ENCODE peak calls at places on chromosomes 7 and 10, in four cellular contexts. Y is endothelial cell of umbilical vein, N is thyroid gland, R is IMR-90. P is an unnamed sample.

GRCh38 chr7:636396-636795 is 90.1 kb upstream of the DNAAF5 start:
- DNase-seq in Y (no peak), N (no peak), R (no peak), P (no peak)

GRCh38 chr7:47556511-47557180 is 25.3 kb downstream of the TNS3 start:
- DNase-seq in Y (no peak), N (no peak), R (no peak), P (no peak)

GRCh38 chr7:41033526-41033925 is 669.4 kb downstream of the INHBA start:
- DNase-seq in Y (no peak), N (no peak), R (peak), P (no peak)

GRCh38 chr10:43962346-43963191 is 313.9 kb upstream of the ZNF32 start:
- DNase-seq in Y (no peak), N (no peak), R (peak), P (no peak)

GRCh38 chr10:112352044-112352443 is 21.9 kb upstream of the ACSL5 start:
- DNase-seq in Y (no peak), N (no peak), R (no peak), P (no peak)

GRCh38 chr7:140229591-140230516 is 53.1 kb upstream of the KDM7A start:
- DNase-seq in Y (no peak), N (peak), R (no peak), P (no peak)

GRCh38 chr7:38040831-38041230 is 120.4 kb downstream of the EPDR1 start:
- DNase-seq in Y (no peak), N (no peak), R (no peak), P (no peak)

GRCh38 chr7:84384417-84384816 is 189.8 kb upstream of the SEMA3A start:
- DNase-seq in Y (no peak), N (no peak), R (peak), P (no peak)

GRCh38 chr7:114084381-114085312 is 165.8 kb upstream of the PPP1R3A start:
- DNase-seq in Y (peak), N (peak), R (no peak), P (no peak)

GRCh38 chr10:59709472-59710125 is at the start of gene SLC16A9:
- DNase-seq in Y (peak), N (peak), R (peak), P (peak)

GRCh38 chr10:81472927-81473470 is 402.0 kb upstream of the NRG3 start:
- DNase-seq in Y (no peak), N (no peak), R (no peak), P (no peak)

GRCh38 chr10:97726636-97727178 is 10.2 kb upstream of the ZFYVE27 start:
- DNase-seq in Y (peak), N (no peak), R (peak), P (no peak)

GRCh38 chr10:116444527-116445142 is 17.0 kb downstream of the PNLIPRP3 start:
- DNase-seq in Y (peak), N (no peak), R (peak), P (peak)

GRCh38 chr7:134461921-134462320 is 3.0 kb upstream of the AKR1B1 start:
- DNase-seq in Y (no peak), N (no peak), R (no peak), P (no peak)

GRCh38 chr10:124252097-124252715 is 158.8 kb upstream of the CHST15 start:
- DNase-seq in Y (no peak), N (no peak), R (no peak), P (no peak)

GRCh38 chr10:117537904-117538524 is 4.5 kb upstream of the EMX2 start:
- DNase-seq in Y (no peak), N (no peak), R (no peak), P (no peak)

GRCh38 chr7:87199700-87200450 is 19.7 kb downstream of the TMEM243 start:
- DNase-seq in Y (peak), N (no peak), R (no peak), P (no peak)
- TF ChIP-seq POLR2A in Y (no peak), N (no peak), R (no peak), P (no peak)

DNA sequence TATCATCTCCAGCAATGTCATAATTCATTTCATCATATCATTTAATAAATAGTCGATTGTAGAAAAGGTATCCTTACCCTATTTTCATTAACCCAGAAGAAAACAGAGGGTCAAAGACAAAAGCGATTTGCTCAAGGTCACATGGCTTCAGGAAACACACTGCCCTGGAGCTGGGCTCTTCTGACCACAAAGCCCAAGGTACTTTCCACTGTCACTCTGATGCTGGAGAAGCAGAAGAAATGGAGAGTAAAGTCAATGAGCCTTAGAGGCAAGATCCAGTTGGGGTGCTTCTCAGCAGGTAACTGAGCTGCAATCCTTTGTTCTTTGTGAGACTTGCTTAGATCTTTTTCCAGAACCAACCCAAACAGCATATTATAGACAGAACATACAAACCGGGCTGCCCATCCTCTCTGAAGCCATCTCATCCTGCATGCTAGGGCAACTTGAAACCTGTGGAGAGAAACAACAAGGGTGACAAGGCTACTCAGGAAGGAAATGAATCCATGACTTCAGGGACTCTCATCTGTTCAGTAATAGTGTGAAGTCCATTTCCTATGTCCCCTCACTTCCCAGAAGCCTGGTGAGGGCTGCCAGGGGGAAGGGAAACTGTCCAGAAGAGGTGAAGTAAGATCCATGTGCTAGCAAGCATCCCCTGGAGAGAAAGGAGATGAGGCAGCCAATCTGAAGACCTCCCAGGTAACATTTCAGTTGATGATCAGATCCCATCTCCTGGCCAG is 148.6 kb upstream of the SVIL start:
- DNase-seq in Y (peak), N (no peak), R (peak), P (no peak)
- TF ChIP-seq POLR2A in Y (no peak), N (no peak), R (no peak), P (no peak)

GRCh38 chr7:44638611-44639557 is 32.5 kb downstream of the OGDH start:
- DNase-seq in Y (peak), N (peak), R (peak), P (peak)
- TF ChIP-seq POLR2A in Y (peak), N (no peak), R (no peak), P (peak)

GRCh38 chr7:77413861-77414424 is 2.2 kb downstream of the GSAP start:
- DNase-seq in Y (peak), N (no peak), R (peak), P (no peak)

GRCh38 chr7:77415822-77416620 is at the start of gene GSAP:
- DNase-seq in Y (peak), N (peak), R (no peak), P (peak)

GRCh38 chr7:77416621-77417371 is 647 bp upstream of the GSAP start:
- DNase-seq in Y (peak), N (no peak), R (no peak), P (no peak)

GRCh38 chr7:77413128-77413527 is 3.0 kb downstream of the GSAP start:
- DNase-seq in Y (no peak), N (no peak), R (no peak), P (no peak)

DNA sequence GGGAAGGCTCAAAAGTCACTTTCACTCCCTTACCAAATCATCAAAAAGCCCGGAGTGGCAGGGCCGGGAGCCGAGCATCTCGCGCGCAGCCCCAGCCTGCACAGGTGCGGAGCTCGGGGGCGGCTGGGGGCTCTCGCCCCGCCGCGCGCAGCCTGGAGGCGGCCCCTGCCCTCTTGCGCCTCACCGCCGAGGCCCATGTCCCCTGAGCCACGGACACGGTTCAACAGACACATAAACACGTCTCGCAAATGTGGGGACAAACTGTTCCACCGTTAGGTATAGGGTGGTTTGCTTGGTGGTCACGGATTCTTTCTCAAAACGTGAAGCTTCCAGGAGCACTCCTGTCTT is 701 bp downstream of the GSAP start:
- DNase-seq in Y (no peak), N (peak), R (no peak), P (peak)
- TF ChIP-seq POLR2A in Y (no peak), N (no peak), R (no peak), P (no peak)

GRCh38 chr10:113679463-113680171 is at the start of gene CASP7:
- DNase-seq in Y (peak), N (peak), R (peak), P (peak)
- TF ChIP-seq POLR2A in Y (peak), N (no peak), R (no peak), P (no peak)

GRCh38 chr7:156318426-156318825 is 322.1 kb upstream of the RNF32 start:
- DNase-seq in Y (no peak), N (no peak), R (no peak), P (no peak)

DNA sequence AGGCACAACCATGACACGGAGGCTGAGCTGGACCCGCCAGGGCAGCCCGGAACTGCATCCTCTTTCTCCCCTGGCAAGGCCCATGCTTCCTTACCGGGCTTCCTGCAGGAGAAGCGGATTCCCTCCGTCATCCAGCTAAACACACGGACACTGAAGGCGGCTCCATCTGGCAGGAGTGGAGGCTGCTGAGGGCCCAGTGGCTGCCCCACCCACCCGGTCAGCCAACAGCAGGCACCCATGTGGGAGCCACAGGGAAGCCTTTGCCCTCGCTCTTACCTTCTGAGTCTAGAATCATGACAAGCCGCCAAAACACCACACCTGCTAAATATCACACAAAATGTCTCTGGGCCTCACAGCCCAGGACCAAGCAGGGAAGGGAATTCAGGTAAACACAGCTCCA is 321.6 kb upstream of the RNF32 start:
- DNase-seq in Y (no peak), N (no peak), R (no peak), P (no peak)
- TF ChIP-seq POLR2A in Y (no peak), N (no peak), R (no peak), P (no peak)

DNA sequence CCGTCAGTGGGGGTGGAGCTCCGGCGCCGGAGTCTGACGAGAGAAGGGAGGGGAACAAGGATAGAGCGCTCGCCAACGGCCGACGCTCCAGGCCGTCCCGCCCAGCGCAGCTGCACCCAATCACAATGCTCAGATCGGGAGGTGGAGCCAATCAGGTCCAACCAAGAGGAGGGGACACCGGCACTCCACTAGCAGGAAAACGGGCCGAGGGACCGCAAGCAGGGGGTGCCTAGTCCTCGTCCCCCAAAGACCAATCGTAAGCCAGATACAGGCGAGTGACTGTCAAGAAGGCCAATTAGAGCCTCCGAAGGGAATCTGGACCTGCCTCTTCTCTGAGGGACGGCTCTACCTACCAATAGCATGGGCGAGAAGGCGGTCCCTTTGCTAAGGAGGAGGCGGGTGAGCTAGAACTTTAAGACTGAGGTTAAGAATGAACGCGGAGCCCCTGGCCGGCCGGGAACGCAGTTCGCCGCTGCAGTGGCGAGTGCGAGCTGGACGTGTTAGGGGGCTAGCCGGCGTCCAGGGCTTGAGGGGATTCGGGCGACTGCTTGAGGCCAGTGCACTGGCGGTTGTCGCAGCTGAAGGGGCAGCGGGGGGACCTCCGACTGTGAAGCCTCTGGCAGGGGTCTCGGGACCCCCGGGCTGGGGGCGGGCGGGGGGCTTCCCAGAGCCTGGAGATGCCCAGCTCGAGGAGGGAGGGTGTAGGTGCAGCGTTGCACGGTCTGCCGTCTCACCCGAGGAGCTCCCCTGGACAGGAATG is at the start of gene FBXO24:
- DNase-seq in Y (peak), N (peak), R (peak), P (peak)
- TF ChIP-seq POLR2A in Y (peak), N (no peak), R (no peak), P (peak)

GRCh38 chr7:128235469-128235868 is 5.6 kb upstream of the LEP start:
- DNase-seq in Y (no peak), N (peak), R (no peak), P (no peak)
- TF ChIP-seq POLR2A in Y (no peak), N (no peak), R (no peak), P (no peak)